ENCODE peak calls at places on chromosomes 12 and 14, in four cellular contexts. One of them, this sample, is unnamed. For H3K36me3 and H3K27me3, the result is how much of the 10 kb centered on the place peaks cover.

GRCh38 chr12:175250-175649 is 38.7 kb downstream of the SLC6A12 start:
- DNase-seq in mesendoderm: no peak
- DNase-seq in adipocyte: no peak
- DNase-seq in cardiac muscle cell: peak
- DNase-seq in this sample: no peak

GRCh38 chr14:40694026-40694425 is 912.6 kb upstream of the LRFN5 start:
- DNase-seq in mesendoderm: no peak
- DNase-seq in adipocyte: no peak
- DNase-seq in cardiac muscle cell: peak
- DNase-seq in this sample: no peak

GRCh38 chr12:40216516-40217288 is 8.1 kb upstream of the LRRK2 start:
- DNase-seq in mesendoderm: no peak
- DNase-seq in adipocyte: no peak
- DNase-seq in cardiac muscle cell: no peak
- DNase-seq in this sample: no peak

GRCh38 chr14:88698651-88699050 is 94.1 kb downstream of the EML5 start:
- DNase-seq in mesendoderm: no peak
- DNase-seq in adipocyte: no peak
- DNase-seq in cardiac muscle cell: no peak
- DNase-seq in this sample: no peak

GRCh38 chr14:55641290-55641689 is 61.3 kb downstream of the KTN1 start:
- DNase-seq in mesendoderm: no peak
- DNase-seq in adipocyte: no peak
- DNase-seq in cardiac muscle cell: no peak
- DNase-seq in this sample: no peak

GRCh38 chr14:35355981-35356839 is 48.3 kb downstream of the NFKBIA start:
- DNase-seq in mesendoderm: peak
- DNase-seq in adipocyte: peak
- DNase-seq in cardiac muscle cell: peak
- DNase-seq in this sample: peak

GRCh38 chr12:68374315-68374982 is 42.3 kb upstream of the MDM1 start:
- DNase-seq in mesendoderm: no peak
- DNase-seq in adipocyte: no peak
- DNase-seq in cardiac muscle cell: no peak
- DNase-seq in this sample: no peak

GRCh38 chr12:53231859-53232640 is at the start of gene RARG:
- DNase-seq in mesendoderm: peak
- DNase-seq in adipocyte: peak
- DNase-seq in cardiac muscle cell: peak
- DNase-seq in this sample: peak

GRCh38 chr12:53809005-53809404 is 57.2 kb upstream of the CISTR start:
- DNase-seq in mesendoderm: no peak
- DNase-seq in adipocyte: no peak
- DNase-seq in cardiac muscle cell: no peak
- DNase-seq in this sample: no peak

GRCh38 chr12:6653342-6653741 is 6.1 kb upstream of the ACRBP start:
- DNase-seq in mesendoderm: no peak
- DNase-seq in adipocyte: no peak
- DNase-seq in cardiac muscle cell: no peak
- DNase-seq in this sample: no peak

GRCh38 chr12:61490732-61491498 is 769.3 kb upstream of the USP15 start:
- DNase-seq in mesendoderm: no peak
- DNase-seq in adipocyte: no peak
- DNase-seq in cardiac muscle cell: no peak
- DNase-seq in this sample: no peak

GRCh38 chr12:194276-194675 is 19.7 kb downstream of the SLC6A12 start:
- DNase-seq in mesendoderm: no peak
- DNase-seq in adipocyte: no peak
- DNase-seq in cardiac muscle cell: no peak
- DNase-seq in this sample: no peak

GRCh38 chr14:50812856-50813543 is 18.0 kb downstream of the NIN start:
- DNase-seq in mesendoderm: no peak
- DNase-seq in adipocyte: no peak
- DNase-seq in cardiac muscle cell: no peak
- DNase-seq in this sample: no peak

DNA sequence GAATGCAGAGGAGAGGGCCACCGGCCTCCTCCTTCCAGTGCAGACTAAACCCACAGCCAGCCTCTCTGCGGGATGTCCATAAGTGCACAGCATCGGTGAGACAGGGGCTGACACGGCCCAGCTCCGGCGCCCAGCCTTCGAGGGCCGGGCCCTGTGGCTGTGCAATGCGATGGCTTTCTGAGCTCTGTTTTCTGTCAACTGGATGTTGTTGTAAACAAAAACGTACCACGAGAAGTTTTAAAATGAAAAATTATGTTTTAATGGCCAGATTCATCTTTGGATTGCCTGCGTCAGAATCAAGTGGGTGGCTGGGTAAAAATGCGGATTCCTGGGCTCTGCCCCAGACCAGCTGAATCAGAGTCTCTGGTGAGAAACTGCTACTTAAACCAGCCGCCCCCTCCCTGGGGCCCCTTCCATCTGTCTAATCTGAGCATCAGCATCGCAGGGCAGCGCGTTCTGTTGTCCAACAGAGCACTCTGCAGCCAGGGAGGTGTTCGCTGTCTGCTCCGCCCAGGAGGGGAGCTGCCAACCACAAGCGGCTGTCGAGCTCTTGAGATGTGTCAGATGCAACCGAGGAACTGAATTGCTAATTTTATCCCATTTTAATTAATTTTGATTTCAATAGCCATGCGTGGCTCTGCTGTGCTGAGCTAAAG is 133.4 kb downstream of the RFLNA start:
- DNase-seq in mesendoderm: no peak
- DNase-seq in adipocyte: peak
- DNase-seq in cardiac muscle cell: peak
- DNase-seq in this sample: no peak
- H3K36me3 ChIP-seq in mesendoderm: under half
- H3K36me3 ChIP-seq in adipocyte: under half
- H3K36me3 ChIP-seq in cardiac muscle cell: under half
- H3K36me3 ChIP-seq in this sample: under half

GRCh38 chr12:51836012-51836832 is 12.3 kb downstream of the FIGNL2 start:
- DNase-seq in mesendoderm: peak
- DNase-seq in adipocyte: no peak
- DNase-seq in cardiac muscle cell: no peak
- DNase-seq in this sample: no peak
- H3K27me3 ChIP-seq in mesendoderm: under half
- H3K27me3 ChIP-seq in adipocyte: half or more
- H3K27me3 ChIP-seq in cardiac muscle cell: under half
- H3K27me3 ChIP-seq in this sample: under half

GRCh38 chr14:21352587-21352986 is 31.2 kb downstream of the SUPT16H start:
- DNase-seq in mesendoderm: no peak
- DNase-seq in adipocyte: no peak
- DNase-seq in cardiac muscle cell: no peak
- DNase-seq in this sample: no peak

GRCh38 chr14:21350539-21350938 is 33.3 kb downstream of the SUPT16H start:
- DNase-seq in mesendoderm: no peak
- DNase-seq in adipocyte: no peak
- DNase-seq in cardiac muscle cell: no peak
- DNase-seq in this sample: no peak

GRCh38 chr14:21356511-21356910 is 27.3 kb downstream of the SUPT16H start:
- DNase-seq in mesendoderm: no peak
- DNase-seq in adipocyte: no peak
- DNase-seq in cardiac muscle cell: no peak
- DNase-seq in this sample: no peak
- H3K36me3 ChIP-seq in mesendoderm: under half
- H3K36me3 ChIP-seq in adipocyte: half or more
- H3K36me3 ChIP-seq in cardiac muscle cell: half or more
- H3K36me3 ChIP-seq in this sample: under half

GRCh38 chr14:94768141-94768520 is 1.8 kb downstream of the GSC start:
- DNase-seq in mesendoderm: no peak
- DNase-seq in adipocyte: no peak
- DNase-seq in cardiac muscle cell: no peak
- DNase-seq in this sample: no peak

GRCh38 chr14:94767321-94767878 is 2.5 kb downstream of the GSC start:
- DNase-seq in mesendoderm: peak
- DNase-seq in adipocyte: no peak
- DNase-seq in cardiac muscle cell: no peak
- DNase-seq in this sample: no peak

GRCh38 chr14:94761348-94761998 is 8.4 kb downstream of the GSC start:
- DNase-seq in mesendoderm: no peak
- DNase-seq in adipocyte: no peak
- DNase-seq in cardiac muscle cell: no peak
- DNase-seq in this sample: no peak

GRCh38 chr14:94761999-94762377 is 7.9 kb downstream of the GSC start:
- DNase-seq in mesendoderm: peak
- DNase-seq in adipocyte: no peak
- DNase-seq in cardiac muscle cell: no peak
- DNase-seq in this sample: no peak

DNA sequence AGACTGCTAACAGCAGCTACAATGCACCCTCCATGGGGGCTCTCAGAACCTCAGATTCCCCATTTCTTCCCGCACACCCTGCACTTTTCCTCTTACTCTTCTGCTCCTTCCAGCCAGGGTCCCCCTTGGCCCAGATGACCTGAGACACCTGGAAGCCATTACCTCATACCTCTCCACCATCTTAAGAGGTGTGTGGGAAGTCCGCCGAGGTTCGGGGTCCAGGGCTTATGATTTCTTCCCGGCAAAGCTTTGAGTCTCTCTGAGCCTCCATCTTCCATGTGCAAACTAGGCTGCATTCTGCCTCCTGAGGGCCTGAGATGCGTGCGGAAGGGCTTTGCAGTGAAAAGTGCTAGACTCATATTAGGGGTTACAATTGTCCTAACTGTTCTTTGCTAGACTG is 5.3 kb downstream of the GSC start:
- DNase-seq in mesendoderm: peak
- DNase-seq in adipocyte: no peak
- DNase-seq in cardiac muscle cell: no peak
- DNase-seq in this sample: no peak
- H3K27me3 ChIP-seq in mesendoderm: under half
- H3K27me3 ChIP-seq in adipocyte: under half
- H3K27me3 ChIP-seq in cardiac muscle cell: half or more
- H3K27me3 ChIP-seq in this sample: under half

This sample was measured in colonic mucosa.